ENCODE peak calls at places on chromosomes 16 and 17, in nine cellular contexts. S, D, Q, G, R, V, X, Z and N are unnamed samples.

GRCh38 chr16:88068476-88069396 is 117.5 kb downstream of the BANP start:
- DNase-seq in V (no peak), G (no peak), D (no peak), S (no peak), Q (no peak), R (no peak), X (no peak), Z (no peak), N (no peak)

GRCh38 chr17:60107526-60108257 is 29.0 kb upstream of the HEATR6 start:
- DNase-seq in G (peak; percentile 60), X (no peak), Z (no peak), R (no peak), D (no peak), V (no peak), Q (no peak), S (no peak), N (no peak)

GRCh38 chr16:31397101-31397660 is 4.0 kb downstream of the ITGAD start:
- DNase-seq in Z (no peak), X (no peak), S (no peak), R (no peak), Q (no peak), V (no peak), G (no peak), D (no peak), N (no peak)

GRCh38 chr17:76540381-76541300 is 797 bp downstream of the PRCD start:
- DNase-seq in V (peak; percentile 95), X (peak; percentile 80), D (peak; percentile 92), Q (no peak), R (peak; percentile 93), Z (peak; percentile 96), S (peak; percentile 95), G (peak; percentile 98), N (no peak)

GRCh38 chr16:48687421-48688038 is 77.5 kb upstream of the N4BP1 start:
- DNase-seq in Q (peak; percentile 2), Z (peak; percentile 83), G (peak; percentile 83), R (peak; percentile 60), D (peak; percentile 60), S (peak; percentile 75), V (peak; percentile 59), X (peak; percentile 67), N (no peak)

GRCh38 chr17:39751637-39752036 is 13.9 kb downstream of the GRB7 start:
- DNase-seq in Q (no peak), X (no peak), G (peak; percentile 28), D (no peak), R (no peak), Z (no peak), V (no peak), S (no peak), N (no peak)

GRCh38 chr17:77126519-77126918 is 14.2 kb upstream of the SEC14L1 start:
- DNase-seq in G (no peak), R (no peak), V (peak; percentile 73), Q (no peak), S (no peak), D (peak; percentile 91), Z (no peak), X (no peak), N (no peak)

GRCh38 chr17:50923611-50924010 is 57.5 kb upstream of the TOB1 start:
- DNase-seq in X (no peak), S (no peak), Z (no peak), Q (no peak), D (no peak), G (no peak), V (no peak), R (no peak), N (no peak)

GRCh38 chr16:4366016-4366415 is 5.6 kb upstream of the VASN start:
- DNase-seq in V (no peak), D (no peak), G (no peak), S (no peak), Z (no peak), X (no peak), Q (no peak), R (no peak), N (no peak)
- H3K4me3 ChIP-seq in V (no peak overlapping the region), D (no peak overlapping the region), G (no peak overlapping the region), S (no peak overlapping the region), Z (no peak overlapping the region), X (no peak overlapping the region), Q (no peak overlapping the region), R (no peak overlapping the region), N (no peak overlapping the region)

GRCh38 chr17:17349724-17350106 is 46.5 kb downstream of the NT5M start:
- DNase-seq in D (no peak), R (no peak), G (no peak), Q (no peak), Z (no peak), X (no peak), S (no peak), V (no peak), N (no peak)

GRCh38 chr17:17351901-17352781 is 49.0 kb downstream of the NT5M start:
- DNase-seq in X (no peak), G (peak; percentile 69), Z (no peak), Q (no peak), R (no peak), V (peak; percentile 84), S (peak; percentile 28), D (no peak), N (no peak)

GRCh38 chr17:17351356-17351891 is 48.3 kb downstream of the NT5M start:
- DNase-seq in X (no peak), Q (no peak), R (no peak), V (no peak), G (no peak), D (no peak), S (no peak), Z (no peak), N (no peak)

GRCh38 chr17:17348872-17349723 is 45.9 kb downstream of the NT5M start:
- DNase-seq in G (peak; percentile 19), X (no peak), Q (no peak), R (no peak), V (no peak), S (peak; percentile 26), Z (no peak), D (no peak), N (no peak)

DNA sequence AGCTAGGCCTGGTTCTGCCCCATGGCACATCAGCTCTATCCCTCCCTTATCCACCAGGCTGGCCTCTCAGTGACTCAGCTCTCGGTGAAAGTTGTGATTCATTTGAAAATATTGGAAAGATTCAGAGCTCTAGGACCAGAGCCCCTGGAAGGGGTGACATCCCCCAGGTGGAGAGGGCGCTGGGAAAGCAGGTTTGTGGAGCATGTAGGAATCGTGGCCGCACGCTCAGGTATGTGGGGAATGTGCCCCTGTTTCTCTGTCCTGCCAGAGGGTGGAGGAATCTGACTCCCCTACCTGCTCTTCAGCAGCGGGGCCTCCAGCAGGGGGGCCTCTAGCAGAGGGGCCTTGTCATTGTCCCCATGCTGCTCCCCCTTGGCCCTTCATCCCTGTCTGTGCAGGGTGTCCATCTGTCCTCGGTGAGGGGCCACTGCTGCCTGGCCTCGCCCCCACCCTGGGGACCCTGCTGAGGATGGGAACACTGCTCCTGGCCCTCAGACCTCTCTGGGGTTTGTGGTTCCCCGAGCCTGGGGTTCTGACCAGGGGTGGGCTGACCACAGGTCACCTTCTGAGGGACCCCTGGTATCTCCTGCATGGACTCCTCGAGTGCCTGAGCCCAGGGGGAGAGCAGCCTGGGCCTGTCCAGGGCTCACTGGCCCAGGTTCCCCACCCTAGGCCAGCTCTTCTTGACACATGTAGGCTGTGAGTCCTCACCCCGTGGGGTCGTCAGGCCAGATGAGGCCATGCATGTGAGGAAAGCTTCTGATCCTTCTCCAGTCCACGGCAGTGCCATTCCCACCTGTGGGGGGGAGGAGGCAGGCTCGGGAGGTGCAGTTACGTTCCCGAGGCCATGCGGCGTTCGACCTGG is 47.5 kb downstream of the NT5M start:
- DNase-seq in X (no peak), V (no peak), Q (no peak), S (peak; percentile 9), D (peak; percentile 25), R (no peak), G (peak; percentile 79), Z (peak; percentile 38), N (no peak)
- H3K27ac ChIP-seq in X (no peak overlapping the region), V (no peak overlapping the region), Q (no peak overlapping the region), S (no peak overlapping the region), D (no peak overlapping the region), R (no peak overlapping the region), G (no peak overlapping the region), Z (no peak overlapping the region), N (no peak overlapping the region)

GRCh38 chr16:1332618-1333148 is 762 bp upstream of the BAIAP3 start:
- DNase-seq in S (no peak), Z (no peak), D (no peak), Q (no peak), R (no peak), V (no peak), X (no peak), G (no peak), N (no peak)

GRCh38 chr16:1334739-1335138 is 1.3 kb downstream of the BAIAP3 start:
- DNase-seq in G (no peak), X (no peak), Q (no peak), S (no peak), R (no peak), V (no peak), Z (no peak), D (no peak), N (no peak)

GRCh38 chr16:1331712-1332617 is 1.5 kb upstream of the BAIAP3 start:
- DNase-seq in Z (peak; percentile 85), Q (no peak), V (peak; percentile 30), R (peak; percentile 33), X (peak; percentile 93), G (peak; percentile 63), D (peak; percentile 43), S (peak; percentile 32), N (no peak)

GRCh38 chr16:1333854-1334719 is 642 bp downstream of the BAIAP3 start:
- DNase-seq in Q (no peak), V (no peak), Z (peak; percentile 54), R (no peak), S (no peak), D (no peak), X (no peak), G (no peak), N (no peak)

DNA sequence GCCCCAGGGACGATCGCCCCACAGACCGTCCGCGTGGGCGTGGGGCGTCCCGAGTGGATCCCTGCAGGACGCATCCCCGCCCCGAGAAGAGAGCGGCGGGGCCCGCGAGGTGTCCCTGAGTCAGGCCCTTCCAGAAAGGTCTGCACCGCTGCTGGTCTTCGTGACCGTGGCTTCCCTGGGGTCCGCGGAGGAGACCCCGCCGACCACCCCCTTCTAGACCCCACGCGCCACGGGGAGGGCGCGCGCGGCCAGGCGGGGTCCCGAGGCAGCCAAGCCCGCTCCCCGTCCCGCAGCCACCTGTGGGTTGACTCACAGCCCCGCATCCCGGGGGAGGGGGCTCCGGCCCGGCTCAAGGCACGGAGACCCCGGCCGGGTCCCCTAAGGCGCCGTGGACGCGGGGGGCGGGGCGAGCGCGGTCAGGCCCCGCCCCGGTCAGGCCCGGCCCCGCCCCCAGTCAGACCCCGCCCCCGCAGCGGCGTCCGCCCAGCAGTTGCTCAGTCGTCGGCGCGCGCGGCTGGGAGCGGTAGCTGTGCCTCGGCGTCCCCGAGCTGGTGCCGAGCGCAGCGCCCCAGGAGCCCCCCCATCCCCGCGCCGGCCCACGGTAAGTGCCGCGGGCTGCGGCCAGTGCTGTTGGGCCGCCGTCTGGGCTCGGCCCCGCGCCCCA is at the start of gene BAIAP3:
- DNase-seq in G (peak; percentile 75), Z (peak; percentile 77), D (no peak), S (no peak), X (no peak), V (no peak), Q (no peak), R (no peak), N (no peak)
- TF ChIP-seq EZH2 in G (no peak), Z (no peak), D (no peak), S (peak; percentile 35), X (no peak), V (peak; percentile 85), Q (peak; percentile 80), R (no peak), N (no peak)

GRCh38 chr16:80804451-80805383 is at the start of gene CDYL2:
- DNase-seq in R (no peak), Q (no peak), X (peak; percentile 48), G (peak; percentile 75), D (no peak), S (peak; percentile 19), Z (peak; percentile 75), V (no peak), N (no peak)
- H3K4me3 ChIP-seq in R (no peak within 1 kb of the TSS), Q (peak within 1 kb of the TSS; percentile 62), X (peak within 1 kb of the TSS; percentile 53), G (peak within 1 kb of the TSS; percentile 83), D (peak within 1 kb of the TSS; percentile 37), S (peak within 1 kb of the TSS; percentile 66), Z (peak within 1 kb of the TSS; percentile 93), V (peak within 1 kb of the TSS; percentile 93), N (peak within 1 kb of the TSS; percentile 60)